ENCODE peak calls at places on chromosomes 6 and 20, in eight cellular contexts. C, M, H, N, T, Q, G and I are unnamed samples.

GRCh38 chr6:35469711-35470662 is 1.8 kb downstream of the RPL10A start:
- DNase-seq in N (no peak), H (no peak), M (no peak), C (no peak), G (peak; percentile 69), T (no peak), Q (peak; percentile 66), I (no peak)

GRCh38 chr6:7216941-7217621 is 95.9 kb downstream of the SSR1 start:
- DNase-seq in G (no peak), Q (peak; percentile 64), C (no peak), N (no peak), H (no peak), M (peak; percentile 86), T (no peak), I (no peak)

GRCh38 chr20:58890073-58890453 is 37.5 kb downstream of the GNAS start:
- DNase-seq in C (no peak), H (no peak), T (no peak), N (no peak), G (no peak), M (no peak), Q (peak; percentile 20), I (no peak)

GRCh38 chr6:70398783-70399730 is 14.3 kb upstream of the FAM135A start:
- DNase-seq in M (no peak), C (peak; percentile 92), H (no peak), G (no peak), T (no peak), Q (peak; percentile 98), N (peak; percentile 23), I (no peak)

GRCh38 chr6:15417811-15418210 is 171.9 kb downstream of the JARID2 start:
- DNase-seq in C (no peak), T (no peak), N (peak; percentile 77), M (no peak), Q (peak; percentile 98), G (no peak), H (no peak), I (no peak)

GRCh38 chr20:38604873-38605303 is 3.3 kb downstream of the ARHGAP40 start:
- DNase-seq in T (no peak), C (peak; percentile 94), Q (peak; percentile 93), M (no peak), G (no peak), H (no peak), N (peak; percentile 14), I (no peak)

GRCh38 chr20:50673146-50673830 is 18.1 kb downstream of the RIPOR3 start:
- DNase-seq in G (no peak), N (no peak), Q (no peak), C (no peak), T (peak; percentile 49), H (no peak), M (no peak), I (no peak)

GRCh38 chr6:106486236-106486635 is 125.7 kb downstream of the CRYBG1 start:
- DNase-seq in T (no peak), Q (no peak), H (no peak), G (no peak), N (no peak), C (no peak), M (no peak), I (no peak)

GRCh38 chr20:49278817-49279676 is 1.2 kb upstream of the ZNFX1 start:
- DNase-seq in H (peak; percentile 37), M (no peak), N (no peak), C (peak; percentile 54), T (peak; percentile 6), Q (no peak), G (peak; percentile 35), I (peak; percentile 30)

GRCh38 chr6:39273394-39273793 is 40.8 kb downstream of the KCNK17 start:
- DNase-seq in C (no peak), M (no peak), T (no peak), H (no peak), Q (no peak), N (no peak), G (no peak), I (no peak)

GRCh38 chr20:46962452-46963195 is 68.0 kb downstream of the EYA2 start:
- DNase-seq in H (no peak), T (no peak), N (peak; percentile 39), Q (no peak), M (no peak), G (no peak), C (no peak), I (no peak)

GRCh38 chr20:20085071-20085470 is 32.7 kb downstream of the CFAP61 start:
- DNase-seq in C (no peak), M (peak; percentile 88), Q (no peak), G (no peak), H (no peak), T (no peak), N (no peak), I (no peak)

GRCh38 chr20:21147593-21147992 is 21.7 kb downstream of the KIZ start:
- DNase-seq in G (no peak), N (peak; percentile 32), Q (peak; percentile 64), H (peak; percentile 19), C (peak; percentile 6), T (no peak), M (no peak), I (no peak)

GRCh38 chr6:131015630-131016263 is 47.3 kb downstream of the EPB41L2 start:
- DNase-seq in Q (peak; percentile 8), C (no peak), M (no peak), G (no peak), H (no peak), N (peak; percentile 59), T (no peak), I (no peak)

DNA sequence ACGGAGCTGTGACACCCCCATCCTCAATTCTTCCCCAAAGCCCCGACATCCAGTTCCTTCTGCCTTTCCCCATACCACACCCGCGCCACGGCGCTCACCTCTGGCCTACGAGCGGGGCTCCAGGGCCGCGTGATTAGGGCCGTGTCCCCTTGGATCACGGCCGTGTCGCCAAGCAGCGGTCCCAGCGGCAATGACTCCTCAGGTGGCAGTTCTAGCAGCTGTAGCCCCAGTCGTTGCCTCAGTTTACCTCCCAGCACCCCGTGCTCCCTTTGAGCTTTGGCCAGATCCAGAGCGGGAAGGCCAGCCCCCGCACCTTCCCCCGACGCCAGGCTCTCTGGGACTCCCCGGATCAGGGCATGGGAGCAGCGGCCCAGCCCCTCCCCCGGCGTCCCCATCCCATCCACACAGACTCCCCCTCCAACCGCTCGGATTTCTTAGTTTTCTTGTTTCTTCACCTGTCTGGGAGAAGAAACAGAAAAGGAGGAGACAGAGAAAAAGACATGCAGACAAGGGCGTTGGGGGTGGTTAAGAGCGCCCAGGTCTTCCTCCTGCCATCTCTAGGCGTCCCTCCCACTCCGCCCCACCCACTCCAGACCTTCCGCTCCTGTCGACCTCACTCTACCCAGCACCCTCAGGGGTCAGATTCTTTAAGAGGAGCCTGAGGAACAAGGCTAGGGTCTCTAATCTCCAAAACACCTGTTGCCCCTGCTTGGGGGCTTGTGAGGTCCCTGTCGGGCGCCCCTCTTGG is at the start of gene DDAH2:
- DNase-seq in C (no peak), G (peak; percentile 56), M (peak; percentile 91), N (no peak), Q (no peak), H (no peak), T (peak; percentile 18), I (no peak)
- TF ChIP-seq CTCF in C (no peak), G (peak; percentile 83), M (no peak), N (no peak), Q (peak; percentile 50), H (no peak), T (no peak), I (no peak)

GRCh38 chr6:108914235-108915022 is 66.2 kb downstream of the ARMC2 start:
- DNase-seq in M (no peak), T (peak; percentile 7), H (peak; percentile 26), C (peak; percentile 23), N (peak; percentile 20), G (no peak), Q (no peak), I (no peak)
- TF ChIP-seq CTCF in M (no peak), T (peak; percentile 46), H (no peak), C (peak; percentile 27), N (peak; percentile 41), G (no peak), Q (peak; percentile 40), I (peak; percentile 54)

DNA sequence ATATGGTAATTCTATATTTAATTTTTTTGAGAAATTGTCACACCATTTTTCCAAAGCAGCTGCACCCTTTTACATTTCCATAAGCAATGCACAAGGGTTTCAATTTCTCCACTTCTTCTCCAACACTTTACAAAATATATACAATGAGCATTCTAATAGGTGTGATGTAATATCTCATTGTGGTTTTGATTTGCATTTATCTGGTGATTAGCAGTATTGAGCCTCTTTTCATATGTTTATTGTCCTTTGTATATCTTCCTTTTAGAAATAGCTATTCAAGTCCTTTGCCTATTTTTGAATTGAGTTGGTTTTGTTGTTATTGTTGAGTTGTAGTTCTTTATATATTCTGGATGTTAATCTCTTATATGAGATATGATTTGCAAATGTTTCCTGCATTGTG is 47.6 kb upstream of the HBS1L start:
- DNase-seq in Q (no peak), H (no peak), T (no peak), G (no peak), M (no peak), C (no peak), N (no peak), I (no peak)
- TF ChIP-seq CTCF in Q (no peak), H (no peak), T (no peak), G (no peak), M (no peak), C (no peak), N (no peak), I (no peak)

GRCh38 chr20:60935971-60936370 is 316.1 kb upstream of the CDH4 start:
- DNase-seq in N (no peak), G (no peak), T (no peak), C (peak; percentile 16), Q (no peak), H (no peak), M (no peak), I (no peak)
- TF ChIP-seq CTCF in N (no peak), G (no peak), T (no peak), C (no peak), Q (no peak), H (no peak), M (no peak), I (no peak)